ENCODE peak calls at places on chromosomes 16 and 17, in nine cellular contexts. G is left ventricle myocardium inferior, F is mammary epithelial cell, I is left lung, E is MM.1S, C is AG04450, U is GM23338, B is heart left ventricle, O is cardiac muscle cell. Z is an unnamed sample.
A peak's percentile ranks its signal among the peaks of the same experiment; 100 is the strongest.

GRCh38 chr17:9544221-9544620 is 31.4 kb downstream of the STX8 start:
- DNase-seq in I (no peak), F (no peak), C (no peak), B (no peak), G (no peak), U (no peak), O (no peak), E (no peak), Z (peak; percentile 38)

GRCh38 chr17:48756816-48757215 is 28.3 kb upstream of the HOXB13 start:
- DNase-seq in C (no peak), F (no peak), G (no peak), O (no peak), U (no peak), E (no peak), I (no peak), B (no peak), Z (no peak)

GRCh38 chr17:58327363-58328194 is 1.0 kb downstream of the TSPOAP1 start:
- DNase-seq in F (no peak), G (no peak), I (no peak), U (no peak), O (no peak), C (no peak), B (no peak), E (no peak), Z (no peak)

GRCh38 chr16:49855822-49856740 is at the start of gene ZNF423:
- DNase-seq in G (no peak), I (no peak), F (no peak), O (peak; percentile 66), C (no peak), B (peak; percentile 49), E (no peak), U (peak; percentile 58), Z (no peak)

GRCh38 chr16:4680673-4681470 is 12.5 kb upstream of the NUDT16L1 start:
- DNase-seq in U (no peak), B (peak; percentile 65), G (peak; percentile 78), O (no peak), I (no peak), E (no peak), F (no peak), C (no peak), Z (no peak)

GRCh38 chr17:69473801-69474170 is 59.3 kb downstream of the MAP2K6 start:
- DNase-seq in G (no peak), E (no peak), U (no peak), B (no peak), F (peak; percentile 49), C (no peak), O (no peak), I (no peak), Z (peak; percentile 67)

GRCh38 chr17:36935681-36936454 is 1.4 kb upstream of the LHX1 start:
- DNase-seq in U (peak; percentile 84), I (no peak), B (no peak), C (no peak), O (peak; percentile 52), E (no peak), G (no peak), F (no peak), Z (no peak)

GRCh38 chr17:45168991-45169752 is 7.5 kb downstream of the HEXIM2 start:
- DNase-seq in B (no peak), I (no peak), E (no peak), G (no peak), C (no peak), F (no peak), O (no peak), U (peak; percentile 63), Z (no peak)

GRCh38 chr16:588889-589657 is 793 bp upstream of the RAB40C start:
- DNase-seq in U (peak; percentile 96), G (peak; percentile 97), O (peak; percentile 95), C (peak; percentile 90), B (peak; percentile 97), I (peak; percentile 97), F (peak; percentile 94), E (peak; percentile 95), Z (peak; percentile 86)

GRCh38 chr16:7086842-7087616 is 245.6 kb upstream of the RBFOX1 start:
- DNase-seq in B (peak; percentile 8), O (peak; percentile 79), C (no peak), I (no peak), G (peak; percentile 33), E (no peak), F (no peak), U (peak; percentile 41), Z (no peak)

GRCh38 chr16:14399397-14400284 is 230.4 kb downstream of the PARN start:
- DNase-seq in E (peak; percentile 33), F (peak; percentile 68), U (peak; percentile 9), G (peak; percentile 33), B (peak; percentile 31), C (no peak), O (peak; percentile 19), I (no peak), Z (peak; percentile 78)

GRCh38 chr17:13917635-13918034 is 151.7 kb upstream of the COX10 start:
- DNase-seq in E (no peak), C (no peak), G (no peak), U (no peak), F (no peak), O (no peak), I (no peak), B (no peak), Z (no peak)

GRCh38 chr16:2037115-2037514 is 10.4 kb downstream of the NHERF2 start:
- DNase-seq in G (no peak), C (no peak), I (no peak), F (no peak), E (no peak), U (no peak), O (no peak), B (peak; percentile 9), Z (no peak)

GRCh38 chr17:80064696-80065095 is 28.3 kb downstream of the CCDC40 start:
- DNase-seq in I (no peak), E (no peak), F (no peak), G (no peak), C (no peak), B (no peak), O (no peak), U (no peak), Z (no peak)

GRCh38 chr17:4738136-4739121 is 1.2 kb upstream of the ZMYND15 start:
- DNase-seq in O (no peak), G (no peak), E (peak; percentile 49), B (no peak), C (no peak), I (no peak), F (peak; percentile 88), U (peak; percentile 48), Z (no peak)

GRCh38 chr16:85370881-85371651 is 242.1 kb upstream of the GSE1 start:
- DNase-seq in U (no peak), E (no peak), O (no peak), C (no peak), I (peak; percentile 67), G (no peak), B (no peak), F (peak; percentile 54), Z (no peak)
- H3K27ac ChIP-seq in U (no peak overlapping the region), E (no peak overlapping the region), O (peak overlapping the region; percentile 58), C (no peak overlapping the region), I (peak overlapping the region; percentile 44), G (no peak overlapping the region), B (no peak overlapping the region), F (no peak overlapping the region), Z (no peak overlapping the region)

GRCh38 chr16:82010649-82011048 is 621 bp downstream of the SDR42E1 start:
- DNase-seq in I (no peak), C (no peak), E (peak; percentile 14), G (no peak), U (no peak), O (no peak), F (peak; percentile 17), B (no peak), Z (no peak)

GRCh38 chr16:82020051-82020450 is 8.8 kb upstream of the SDR42E1 start:
- DNase-seq in I (no peak), C (no peak), G (no peak), U (no peak), E (no peak), B (no peak), O (no peak), F (no peak), Z (no peak)

GRCh38 chr16:82016964-82017363 is 5.7 kb upstream of the SDR42E1 start:
- DNase-seq in F (no peak), O (no peak), G (no peak), C (no peak), E (no peak), U (no peak), B (no peak), I (no peak), Z (no peak)

GRCh38 chr16:82011199-82011641 is at the start of gene SDR42E1:
- DNase-seq in B (no peak), O (no peak), G (no peak), E (peak; percentile 78), F (peak; percentile 76), I (peak; percentile 60), U (peak; percentile 13), C (no peak), Z (no peak)

GRCh38 chr16:82016268-82016667 is 5.0 kb upstream of the SDR42E1 start:
- DNase-seq in E (peak; percentile 11), F (peak; percentile 36), C (no peak), O (no peak), G (no peak), U (peak; percentile 70), B (no peak), I (no peak), Z (peak; percentile 46)
- TF ChIP-seq CTCF in E (peak; percentile 33), F (peak; percentile 53), C (peak; percentile 39), O (peak; percentile 45), G (peak; percentile 46), U (peak; percentile 48), B (peak; percentile 38), I (no peak), Z (peak; percentile 46)

DNA sequence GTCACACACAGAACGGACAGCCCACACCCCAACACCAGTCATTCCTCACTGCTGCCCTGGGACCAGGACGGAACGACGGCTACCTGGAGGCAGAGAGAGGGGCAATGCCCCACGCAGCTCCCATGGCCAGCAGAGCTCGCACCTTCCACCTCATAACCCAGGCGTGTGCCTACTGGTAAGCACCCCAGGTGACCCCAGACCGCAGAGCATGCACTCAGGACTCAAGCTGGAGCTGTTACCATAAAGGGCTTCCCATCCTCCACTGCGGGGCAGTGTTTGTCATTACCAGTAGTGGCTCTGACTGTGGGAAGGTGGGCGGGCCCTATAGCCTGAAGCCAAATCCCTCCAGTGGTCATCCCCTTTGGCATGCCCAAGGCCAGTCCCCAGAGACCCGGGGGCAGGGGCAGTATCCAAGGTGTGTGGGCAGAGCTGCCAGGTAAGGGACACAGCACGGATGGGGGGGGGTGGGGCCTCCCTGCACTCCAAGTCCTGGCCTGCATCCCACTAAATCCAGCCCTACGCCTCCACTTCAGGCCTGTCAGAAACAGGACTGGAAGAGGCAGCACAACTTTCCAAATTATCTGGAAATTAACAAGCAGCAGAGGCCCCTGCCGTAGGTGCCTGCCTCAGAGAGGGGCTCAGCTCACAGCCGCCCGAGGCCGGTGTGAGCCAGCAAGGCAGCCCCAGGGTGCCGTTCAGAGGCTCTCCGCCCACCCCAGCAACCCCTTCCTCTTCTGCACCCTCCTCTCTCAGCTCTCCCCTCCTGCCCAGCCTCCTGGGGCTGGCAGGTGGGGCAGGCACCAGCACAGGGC is 4.8 kb upstream of the BCAR1 start:
- DNase-seq in I (peak; percentile 62), G (no peak), F (no peak), C (no peak), B (peak; percentile 64), U (peak; percentile 67), E (no peak), O (peak; percentile 64), Z (no peak)
- H3K27ac ChIP-seq in I (peak overlapping the region; percentile 72), G (peak overlapping the region; percentile 98), F (no peak overlapping the region), C (no peak overlapping the region), B (peak overlapping the region; percentile 79), U (peak overlapping the region; percentile 100), E (no peak overlapping the region), O (peak overlapping the region; percentile 89), Z (peak overlapping the region; percentile 55)

DNA sequence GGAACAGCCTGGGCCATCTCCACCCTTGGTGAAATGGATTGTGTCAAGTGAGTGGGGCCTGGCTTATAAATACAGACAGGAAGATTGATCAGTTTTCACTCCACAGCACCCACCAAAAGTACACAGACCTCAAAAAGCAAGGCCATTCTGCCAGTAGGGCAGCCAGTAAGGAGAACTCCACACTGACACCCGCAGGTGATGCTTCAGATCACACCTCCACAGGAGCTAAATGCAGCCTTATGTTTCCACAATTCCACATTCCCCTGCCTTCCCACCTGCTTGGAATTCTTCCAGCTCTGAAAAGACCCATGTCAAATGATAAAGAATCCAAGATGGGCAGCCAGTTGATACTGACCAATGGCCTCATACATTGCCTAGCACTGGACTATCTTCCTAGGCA is 191.1 kb downstream of the ZFHX3 start:
- DNase-seq in I (no peak), G (no peak), F (no peak), B (no peak), O (no peak), C (no peak), E (no peak), U (peak; percentile 79), Z (no peak)
- TF ChIP-seq CTCF in I (no peak), G (peak; percentile 39), F (peak; percentile 46), B (no peak), O (peak; percentile 43), C (peak; percentile 42), E (peak; percentile 13), U (peak; percentile 71), Z (peak; percentile 41)